ENCODE peak calls at places on chromosomes 1 and 21, in seven cellular contexts. Y is effector CD4-positive, alpha-beta T cell; X is globus pallidus; V is LHCN-M2; Q is neural crest cell; R is GM04504; U is left lung. T is an unnamed sample.

GRCh38 chr1:26684763-26685162 is 11.1 kb upstream of the ARID1A start:
- DNase-seq in Y (no peak), V (no peak), U (no peak), X (no peak), Q (no peak), R (no peak), T (no peak)

GRCh38 chr21:41374867-41375533 is 13.2 kb downstream of the MX2 start:
- DNase-seq in U (no peak), R (no peak), Q (no peak), Y (no peak), X (no peak), V (no peak), T (no peak)

GRCh38 chr21:34517491-34518245 is 5.7 kb upstream of the KCNE1 start:
- DNase-seq in X (no peak), R (no peak), Q (no peak), V (no peak), Y (no peak), U (no peak), T (no peak)

GRCh38 chr21:45322231-45322959 is 34.7 kb upstream of the POFUT2 start:
- DNase-seq in V (no peak), U (no peak), X (no peak), R (no peak), Q (no peak), Y (no peak), T (no peak)

GRCh38 chr1:218480691-218481099 is 135.6 kb downstream of the TGFB2 start:
- DNase-seq in Q (no peak), U (no peak), X (no peak), Y (no peak), V (peak), R (peak), T (peak)

GRCh38 chr1:173038875-173039554 is 11.7 kb downstream of the TNFSF18 start:
- DNase-seq in U (no peak), R (no peak), Q (no peak), X (no peak), V (no peak), Y (no peak), T (no peak)

GRCh38 chr21:15057290-15057689 is 7.5 kb downstream of the NRIP1 start:
- DNase-seq in U (no peak), Y (no peak), V (no peak), Q (no peak), X (no peak), R (no peak), T (no peak)

GRCh38 chr1:175179837-175180590 is 12.6 kb downstream of the KIAA0040 start:
- DNase-seq in X (no peak), Y (no peak), V (no peak), Q (no peak), U (no peak), R (no peak), T (no peak)

GRCh38 chr1:8359617-8360481 is 41.9 kb downstream of the SLC45A1 start:
- DNase-seq in V (no peak), U (no peak), Y (no peak), Q (no peak), X (no peak), R (no peak), T (no peak)

GRCh38 chr21:34843562-34843961 is 174.8 kb downstream of the CLIC6 start:
- DNase-seq in U (no peak), V (peak), X (no peak), Q (no peak), R (no peak), Y (no peak), T (no peak)

GRCh38 chr1:224124220-224124619 is 10.3 kb downstream of the FBXO28 start:
- DNase-seq in Q (no peak), R (no peak), V (no peak), Y (no peak), X (no peak), U (no peak), T (no peak)

GRCh38 chr1:55168353-55168752 is 46.8 kb downstream of the USP24 start:
- DNase-seq in R (no peak), U (no peak), V (no peak), Q (no peak), X (no peak), Y (no peak), T (no peak)

GRCh38 chr1:18352640-18353245 is 128.0 kb upstream of the KLHDC7A start:
- DNase-seq in V (no peak), R (no peak), U (no peak), X (no peak), Y (no peak), Q (no peak), T (no peak)

GRCh38 chr1:102015728-102016127 is 19.0 kb upstream of the OLFM3 start:
- DNase-seq in Q (no peak), U (no peak), V (no peak), R (no peak), X (no peak), Y (no peak), T (no peak)

GRCh38 chr1:228141082-228141870 is 1.2 kb downstream of the GUK1 start:
- DNase-seq in V (peak), X (no peak), U (peak), R (no peak), Q (no peak), Y (no peak), T (no peak)

GRCh38 chr1:68503085-68503484 is 6.2 kb upstream of the DEPDC1 start:
- DNase-seq in Y (no peak), R (no peak), V (no peak), X (no peak), Q (no peak), U (no peak), T (no peak)

GRCh38 chr1:65504263-65504662 is 83.8 kb downstream of the LEPR start:
- DNase-seq in Q (no peak), V (no peak), X (no peak), U (no peak), R (no peak), Y (no peak), T (no peak)

GRCh38 chr21:26846036-26846931 is 1.1 kb upstream of the ADAMTS1 start:
- DNase-seq in X (peak), U (peak), V (peak), Q (peak), Y (no peak), R (no peak), T (no peak)

GRCh38 chr1:108208724-108209404 is 8.7 kb upstream of the SLC25A24 start:
- DNase-seq in Q (peak), R (no peak), Y (no peak), X (no peak), U (no peak), V (no peak), T (no peak)

GRCh38 chr1:74485622-74486021 is 26.8 kb downstream of the LRRC53 start:
- DNase-seq in R (no peak), Y (no peak), Q (no peak), X (no peak), U (no peak), V (no peak), T (peak)

GRCh38 chr1:181202986-181203555 is 114.6 kb downstream of the IER5 start:
- DNase-seq in X (no peak), Y (no peak), Q (no peak), R (no peak), V (no peak), U (no peak), T (no peak)

GRCh38 chr1:67482733-67483482 is 52.7 kb upstream of the SERBP1 start:
- DNase-seq in X (no peak), R (no peak), U (no peak), V (no peak), Q (no peak), Y (no peak), T (no peak)

GRCh38 chr21:38965241-38965640 is 159.5 kb downstream of the ETS2 start:
- DNase-seq in R (no peak), V (no peak), Y (no peak), X (no peak), Q (no peak), U (no peak), T (no peak)

T was measured in HT1080.